ENCODE peak calls at places on chromosome 12, in six cellular contexts. One of them, this sample, is unnamed.

GRCh38 chr12:10331642-10332239 is 24.1 kb downstream of the KLRD1 start:
- DNase-seq in psoas muscle: no peak
- DNase-seq in choroid plexus epithelial cell: peak
- DNase-seq in fibroblast of lung: peak
- DNase-seq in HCT116: peak
- DNase-seq in brain microvascular endothelial cell: peak
- DNase-seq in this sample: no peak

GRCh38 chr12:121187501-121187900 is 22.4 kb upstream of the P2RX4 start:
- DNase-seq in choroid plexus epithelial cell: no peak
- DNase-seq in psoas muscle: no peak
- DNase-seq in brain microvascular endothelial cell: no peak
- DNase-seq in fibroblast of lung: no peak
- DNase-seq in HCT116: no peak
- DNase-seq in this sample: no peak

GRCh38 chr12:8057839-8058238 is 8.3 kb downstream of the C3AR1 start:
- DNase-seq in fibroblast of lung: peak
- DNase-seq in choroid plexus epithelial cell: peak
- DNase-seq in HCT116: no peak
- DNase-seq in brain microvascular endothelial cell: no peak
- DNase-seq in psoas muscle: no peak
- DNase-seq in this sample: no peak

GRCh38 chr12:107109726-107110518 is 16.6 kb upstream of the CRY1 start:
- DNase-seq in fibroblast of lung: no peak
- DNase-seq in brain microvascular endothelial cell: no peak
- DNase-seq in HCT116: no peak
- DNase-seq in choroid plexus epithelial cell: no peak
- DNase-seq in psoas muscle: no peak
- DNase-seq in this sample: no peak

GRCh38 chr12:101746661-101747060 is 7.4 kb upstream of the SYCP3 start:
- DNase-seq in HCT116: no peak
- DNase-seq in brain microvascular endothelial cell: no peak
- DNase-seq in psoas muscle: no peak
- DNase-seq in fibroblast of lung: peak
- DNase-seq in choroid plexus epithelial cell: no peak
- DNase-seq in this sample: no peak

GRCh38 chr12:86723326-86723725 is 467.1 kb upstream of the MGAT4C start:
- DNase-seq in HCT116: no peak
- DNase-seq in psoas muscle: no peak
- DNase-seq in brain microvascular endothelial cell: no peak
- DNase-seq in fibroblast of lung: peak
- DNase-seq in choroid plexus epithelial cell: peak
- DNase-seq in this sample: no peak

GRCh38 chr12:85821216-85821615 is 15.0 kb downstream of the RASSF9 start:
- DNase-seq in choroid plexus epithelial cell: no peak
- DNase-seq in brain microvascular endothelial cell: no peak
- DNase-seq in psoas muscle: no peak
- DNase-seq in fibroblast of lung: no peak
- DNase-seq in HCT116: no peak
- DNase-seq in this sample: no peak

GRCh38 chr12:51642286-51642685 is 51.3 kb downstream of the SCN8A start:
- DNase-seq in brain microvascular endothelial cell: no peak
- DNase-seq in psoas muscle: no peak
- DNase-seq in choroid plexus epithelial cell: no peak
- DNase-seq in fibroblast of lung: no peak
- DNase-seq in HCT116: no peak
- DNase-seq in this sample: no peak

GRCh38 chr12:71208053-71208685 is 50.4 kb upstream of the TSPAN8 start:
- DNase-seq in HCT116: peak
- DNase-seq in psoas muscle: no peak
- DNase-seq in fibroblast of lung: no peak
- DNase-seq in choroid plexus epithelial cell: peak
- DNase-seq in brain microvascular endothelial cell: no peak
- DNase-seq in this sample: no peak

GRCh38 chr12:53079226-53080117 is at the start of gene SPRYD3:
- DNase-seq in fibroblast of lung: peak
- DNase-seq in HCT116: peak
- DNase-seq in brain microvascular endothelial cell: peak
- DNase-seq in choroid plexus epithelial cell: peak
- DNase-seq in psoas muscle: peak
- DNase-seq in this sample: peak

GRCh38 chr12:53077030-53077429 is 2.2 kb downstream of the SPRYD3 start:
- DNase-seq in HCT116: no peak
- DNase-seq in brain microvascular endothelial cell: no peak
- DNase-seq in fibroblast of lung: no peak
- DNase-seq in psoas muscle: no peak
- DNase-seq in choroid plexus epithelial cell: no peak
- DNase-seq in this sample: no peak

GRCh38 chr12:53076461-53076860 is 2.7 kb downstream of the SPRYD3 start:
- DNase-seq in brain microvascular endothelial cell: no peak
- DNase-seq in psoas muscle: no peak
- DNase-seq in HCT116: no peak
- DNase-seq in choroid plexus epithelial cell: no peak
- DNase-seq in fibroblast of lung: no peak
- DNase-seq in this sample: no peak

GRCh38 chr12:53074999-53075370 is 4.2 kb downstream of the SPRYD3 start:
- DNase-seq in brain microvascular endothelial cell: no peak
- DNase-seq in fibroblast of lung: no peak
- DNase-seq in psoas muscle: no peak
- DNase-seq in HCT116: no peak
- DNase-seq in choroid plexus epithelial cell: no peak
- DNase-seq in this sample: no peak

GRCh38 chr12:53078425-53079225 is 565 bp downstream of the SPRYD3 start:
- DNase-seq in fibroblast of lung: no peak
- DNase-seq in brain microvascular endothelial cell: no peak
- DNase-seq in psoas muscle: no peak
- DNase-seq in HCT116: no peak
- DNase-seq in choroid plexus epithelial cell: peak
- DNase-seq in this sample: no peak
- TF ChIP-seq CTCF in fibroblast of lung: no peak
- TF ChIP-seq CTCF in brain microvascular endothelial cell: no peak
- TF ChIP-seq CTCF in psoas muscle: no peak
- TF ChIP-seq CTCF in HCT116: no peak
- TF ChIP-seq CTCF in choroid plexus epithelial cell: no peak
- TF ChIP-seq CTCF in this sample: no peak

GRCh38 chr12:92363295-92364146 is 217.9 kb upstream of the BTG1 start:
- DNase-seq in HCT116: no peak
- DNase-seq in brain microvascular endothelial cell: peak
- DNase-seq in fibroblast of lung: peak
- DNase-seq in psoas muscle: no peak
- DNase-seq in choroid plexus epithelial cell: peak
- DNase-seq in this sample: peak
- H3K4me3 ChIP-seq in HCT116: no peak
- H3K4me3 ChIP-seq in brain microvascular endothelial cell: peak
- H3K4me3 ChIP-seq in fibroblast of lung: no peak
- H3K4me3 ChIP-seq in psoas muscle: peak
- H3K4me3 ChIP-seq in choroid plexus epithelial cell: peak
- H3K4me3 ChIP-seq in this sample: peak

GRCh38 chr12:16393126-16393525 is 45.7 kb downstream of the MGST1 start:
- DNase-seq in fibroblast of lung: no peak
- DNase-seq in HCT116: no peak
- DNase-seq in brain microvascular endothelial cell: no peak
- DNase-seq in choroid plexus epithelial cell: no peak
- DNase-seq in psoas muscle: no peak
- DNase-seq in this sample: no peak

GRCh38 chr12:16399110-16399509 is 51.7 kb downstream of the MGST1 start:
- DNase-seq in psoas muscle: no peak
- DNase-seq in brain microvascular endothelial cell: no peak
- DNase-seq in choroid plexus epithelial cell: no peak
- DNase-seq in HCT116: no peak
- DNase-seq in fibroblast of lung: no peak
- DNase-seq in this sample: no peak
- TF ChIP-seq CTCF in psoas muscle: no peak
- TF ChIP-seq CTCF in brain microvascular endothelial cell: no peak
- TF ChIP-seq CTCF in choroid plexus epithelial cell: no peak
- TF ChIP-seq CTCF in HCT116: no peak
- TF ChIP-seq CTCF in fibroblast of lung: no peak
- TF ChIP-seq CTCF in this sample: no peak

GRCh38 chr12:76698316-76698715 is 65.6 kb upstream of the ZDHHC17 start:
- DNase-seq in choroid plexus epithelial cell: no peak
- DNase-seq in HCT116: no peak
- DNase-seq in fibroblast of lung: no peak
- DNase-seq in psoas muscle: no peak
- DNase-seq in brain microvascular endothelial cell: no peak
- DNase-seq in this sample: no peak
- H3K4me3 ChIP-seq in choroid plexus epithelial cell: no peak
- H3K4me3 ChIP-seq in HCT116: no peak
- H3K4me3 ChIP-seq in fibroblast of lung: no peak
- H3K4me3 ChIP-seq in psoas muscle: no peak
- H3K4me3 ChIP-seq in brain microvascular endothelial cell: no peak
- H3K4me3 ChIP-seq in this sample: no peak

DNA sequence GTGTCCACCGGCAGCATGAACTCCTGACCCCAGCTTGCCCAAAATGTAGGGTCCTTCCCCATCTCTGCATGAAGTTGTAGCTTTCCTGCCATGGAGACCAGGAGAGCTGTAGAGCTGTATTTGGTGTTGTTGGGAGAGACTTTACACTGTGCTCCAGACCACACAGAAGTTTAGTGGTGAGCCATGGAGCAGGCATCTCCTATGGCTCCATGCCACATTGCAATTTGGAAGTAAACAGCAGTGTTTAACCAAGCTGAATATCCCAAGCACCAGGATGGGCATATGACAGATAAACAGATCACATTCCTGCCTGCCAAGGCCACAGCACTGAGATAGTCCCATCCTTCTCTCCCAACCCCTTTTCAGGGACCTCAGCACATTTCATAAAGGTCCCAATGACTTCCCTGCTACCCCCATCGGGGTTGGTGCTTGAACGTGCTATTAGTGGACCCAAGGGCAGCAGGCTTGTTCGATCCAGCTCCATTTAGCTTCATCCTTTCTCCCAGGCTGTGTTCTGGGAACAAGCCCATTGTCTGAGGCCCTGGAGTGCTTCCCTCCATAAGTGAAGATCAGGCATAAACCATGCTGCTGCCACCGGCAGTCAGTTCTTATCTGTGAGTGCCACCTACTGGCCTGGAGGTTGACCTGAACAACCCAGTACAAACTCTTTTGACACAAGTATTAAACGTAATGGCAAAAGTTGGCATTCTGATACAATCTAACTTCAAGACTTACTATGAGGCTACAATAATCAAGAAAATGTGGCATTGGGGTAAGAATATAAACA is 172.3 kb upstream of the ATXN7L3B start:
- DNase-seq in brain microvascular endothelial cell: peak
- DNase-seq in fibroblast of lung: peak
- DNase-seq in HCT116: no peak
- DNase-seq in psoas muscle: no peak
- DNase-seq in choroid plexus epithelial cell: peak
- DNase-seq in this sample: no peak
- TF ChIP-seq CTCF in brain microvascular endothelial cell: peak
- TF ChIP-seq CTCF in fibroblast of lung: peak
- TF ChIP-seq CTCF in HCT116: peak
- TF ChIP-seq CTCF in psoas muscle: no peak
- TF ChIP-seq CTCF in choroid plexus epithelial cell: peak
- TF ChIP-seq CTCF in this sample: peak

DNA sequence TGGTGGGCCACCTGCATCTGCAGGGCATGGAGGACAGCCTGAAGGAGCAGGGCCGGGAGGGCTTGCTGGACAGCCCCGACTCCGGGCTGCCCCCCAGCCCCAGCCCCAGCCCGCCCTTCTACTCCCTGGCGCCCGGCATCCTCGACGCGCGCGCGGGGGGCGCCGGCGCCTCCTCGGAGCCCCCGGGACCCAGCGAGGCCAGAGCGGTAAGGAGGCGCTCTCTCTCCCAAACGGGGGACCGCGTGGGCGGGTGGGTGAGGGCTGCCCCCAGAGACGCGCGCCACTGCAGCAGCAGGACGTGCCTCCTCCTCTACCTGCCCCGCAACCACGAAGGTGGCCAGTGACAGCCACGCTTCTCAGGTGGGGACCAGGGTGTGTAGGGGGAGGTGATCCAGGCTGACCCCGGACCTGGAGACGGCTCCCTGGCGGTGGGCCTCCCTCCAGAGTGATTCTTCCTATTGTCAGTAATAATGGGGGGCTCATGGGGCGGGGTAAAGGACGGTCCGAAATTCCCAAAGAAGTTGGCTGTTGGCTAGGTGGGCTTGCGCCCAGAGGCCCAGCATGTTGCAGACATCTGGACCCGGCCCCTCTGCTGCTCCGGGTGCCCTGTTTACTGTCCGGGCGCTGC is 652 bp downstream of the RFLNA start:
- DNase-seq in choroid plexus epithelial cell: no peak
- DNase-seq in fibroblast of lung: no peak
- DNase-seq in brain microvascular endothelial cell: no peak
- DNase-seq in HCT116: no peak
- DNase-seq in psoas muscle: peak
- DNase-seq in this sample: no peak
- H3K4me3 ChIP-seq in choroid plexus epithelial cell: peak
- H3K4me3 ChIP-seq in fibroblast of lung: no peak
- H3K4me3 ChIP-seq in brain microvascular endothelial cell: peak
- H3K4me3 ChIP-seq in HCT116: no peak
- H3K4me3 ChIP-seq in psoas muscle: peak
- H3K4me3 ChIP-seq in this sample: no peak

DNA sequence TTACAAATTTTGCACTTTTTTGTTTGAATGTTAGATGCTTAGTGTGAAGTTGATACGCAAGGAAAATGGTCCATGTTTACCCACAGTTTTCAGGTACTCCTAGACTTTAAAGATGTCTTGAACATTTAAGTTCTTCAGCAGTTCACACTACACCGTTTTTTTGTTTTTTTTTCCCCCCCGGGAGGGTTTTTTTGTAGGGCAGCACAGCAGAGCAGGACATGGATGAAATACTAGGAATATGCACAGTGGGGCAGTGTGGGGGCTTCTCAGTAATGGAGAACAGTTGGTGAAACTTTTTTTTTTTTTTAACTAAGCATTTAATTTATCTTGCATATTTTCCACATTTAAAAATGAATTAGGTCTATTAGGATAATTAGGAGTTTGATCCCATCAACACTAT is 4.9 kb downstream of the RAN start:
- DNase-seq in choroid plexus epithelial cell: no peak
- DNase-seq in fibroblast of lung: no peak
- DNase-seq in psoas muscle: no peak
- DNase-seq in brain microvascular endothelial cell: no peak
- DNase-seq in HCT116: no peak
- DNase-seq in this sample: no peak
- TF ChIP-seq CTCF in choroid plexus epithelial cell: peak
- TF ChIP-seq CTCF in fibroblast of lung: no peak
- TF ChIP-seq CTCF in psoas muscle: no peak
- TF ChIP-seq CTCF in brain microvascular endothelial cell: no peak
- TF ChIP-seq CTCF in HCT116: peak
- TF ChIP-seq CTCF in this sample: no peak